ENCODE peak calls at places on chromosome 14, in ten cellular contexts. R, K, B, P, U, V, Y, H, Z and S are unnamed samples.

GRCh38 chr14:32183151-32184048 is 18.4 kb upstream of the RNU6-7 start:
- ATAC-seq in R (no peak), K (no peak), B (no peak), P (no peak), U (peak), V (no peak), Y (no peak), H (no peak), Z (no peak), S (no peak)

GRCh38 chr14:81164167-81164774 is 56.5 kb downstream of the GTF2A1 start:
- ATAC-seq in R (peak), K (peak), B (peak), P (peak), U (peak), V (peak), Y (peak), H (peak), Z (peak), S (peak)

GRCh38 chr14:91367173-91368171 is 50.1 kb downstream of the CCDC88C start:
- ATAC-seq in R (peak), K (no peak), B (peak), P (peak), U (peak), V (no peak), Y (no peak), H (no peak), Z (no peak), S (peak)

GRCh38 chr14:106501898-106502297 is 975.5 kb downstream of the TMEM121 start:
- ATAC-seq in R (no peak), K (no peak), B (no peak), P (no peak), U (no peak), V (no peak), Y (no peak), H (no peak), Z (no peak), S (no peak)

GRCh38 chr14:33839193-33840076 is 111.4 kb downstream of the EGLN3 start:
- ATAC-seq in R (peak), K (peak), B (no peak), P (peak), U (peak), V (peak), Y (peak), H (peak), Z (peak), S (peak)

GRCh38 chr14:72613196-72613974 is 280.5 kb downstream of the DPF3 start:
- ATAC-seq in R (peak), K (peak), B (no peak), P (no peak), U (peak), V (no peak), Y (peak), H (no peak), Z (no peak), S (peak)

GRCh38 chr14:77028384-77029246 is at the start of gene IRF2BPL:
- ATAC-seq in R (peak), K (peak), B (peak), P (peak), U (peak), V (peak), Y (peak), H (peak), Z (peak), S (peak)

GRCh38 chr14:53619625-53620324 is 336.9 kb downstream of the BMP4 start:
- ATAC-seq in R (peak), K (no peak), B (no peak), P (no peak), U (peak), V (peak), Y (peak), H (peak), Z (peak), S (no peak)

GRCh38 chr14:68563256-68564131 is 229.4 kb downstream of the ZFP36L1 start:
- ATAC-seq in R (peak), K (peak), B (no peak), P (no peak), U (peak), V (no peak), Y (peak), H (peak), Z (peak), S (peak)

GRCh38 chr14:21191261-21191808 is 35.5 kb upstream of the OR5AU1 start:
- ATAC-seq in R (no peak), K (no peak), B (no peak), P (no peak), U (no peak), V (no peak), Y (no peak), H (peak), Z (no peak), S (no peak)

GRCh38 chr14:91395998-91396660 is 21.5 kb downstream of the CCDC88C start:
- ATAC-seq in R (no peak), K (no peak), B (no peak), P (no peak), U (no peak), V (peak), Y (no peak), H (no peak), Z (no peak), S (no peak)

GRCh38 chr14:32186248-32186647 is 15.6 kb upstream of the RNU6-7 start:
- ATAC-seq in R (no peak), K (no peak), B (no peak), P (no peak), U (no peak), V (no peak), Y (no peak), H (no peak), Z (no peak), S (no peak)

GRCh38 chr14:104702106-104702505 is 12.7 kb downstream of the INF2 start:
- ATAC-seq in R (no peak), K (no peak), B (no peak), P (no peak), U (no peak), V (no peak), Y (no peak), H (no peak), Z (no peak), S (no peak)